ENCODE peak calls at places on chromosome 10, in seven cellular contexts. One of them, this sample, is unnamed. For H3K9me3 and H3K4me1, the result is how much of the 10 kb centered on the place peaks cover.

GRCh38 chr10:96255569-96256335 is 15.6 kb downstream of the BLNK start:
- DNase-seq in psoas muscle: no peak
- DNase-seq in CD8-positive, alpha-beta memory T cell: no peak
- DNase-seq in esophagus squamous epithelium: no peak
- DNase-seq in tibial nerve: no peak
- DNase-seq in adrenal gland: no peak
- DNase-seq in thoracic aorta: no peak
- DNase-seq in this sample: no peak

GRCh38 chr10:121216721-121217181 is 365.6 kb downstream of the WDR11 start:
- DNase-seq in psoas muscle: peak
- DNase-seq in CD8-positive, alpha-beta memory T cell: no peak
- DNase-seq in esophagus squamous epithelium: no peak
- DNase-seq in tibial nerve: peak
- DNase-seq in adrenal gland: no peak
- DNase-seq in thoracic aorta: no peak
- DNase-seq in this sample: no peak

GRCh38 chr10:77925795-77926565 is 575 bp downstream of the DLG5 start:
- DNase-seq in psoas muscle: peak
- DNase-seq in CD8-positive, alpha-beta memory T cell: no peak
- DNase-seq in esophagus squamous epithelium: no peak
- DNase-seq in tibial nerve: no peak
- DNase-seq in adrenal gland: peak
- DNase-seq in thoracic aorta: no peak
- DNase-seq in this sample: no peak

GRCh38 chr10:28291881-28292297 is 11.0 kb downstream of the MPP7 start:
- DNase-seq in psoas muscle: no peak
- DNase-seq in CD8-positive, alpha-beta memory T cell: no peak
- DNase-seq in esophagus squamous epithelium: no peak
- DNase-seq in tibial nerve: no peak
- DNase-seq in adrenal gland: peak
- DNase-seq in thoracic aorta: peak
- DNase-seq in this sample: no peak

GRCh38 chr10:111209666-111210065 is 132.8 kb downstream of the ADRA2A start:
- DNase-seq in psoas muscle: no peak
- DNase-seq in CD8-positive, alpha-beta memory T cell: no peak
- DNase-seq in esophagus squamous epithelium: no peak
- DNase-seq in tibial nerve: no peak
- DNase-seq in adrenal gland: no peak
- DNase-seq in thoracic aorta: no peak
- DNase-seq in this sample: no peak

GRCh38 chr10:37952051-37952815 is 24.2 kb downstream of the ZNF25 start:
- DNase-seq in psoas muscle: no peak
- DNase-seq in CD8-positive, alpha-beta memory T cell: no peak
- DNase-seq in esophagus squamous epithelium: no peak
- DNase-seq in tibial nerve: no peak
- DNase-seq in adrenal gland: no peak
- DNase-seq in thoracic aorta: no peak
- DNase-seq in this sample: no peak

GRCh38 chr10:71090330-71090729 is 122.0 kb upstream of the UNC5B start:
- DNase-seq in psoas muscle: no peak
- DNase-seq in CD8-positive, alpha-beta memory T cell: no peak
- DNase-seq in esophagus squamous epithelium: no peak
- DNase-seq in tibial nerve: no peak
- DNase-seq in adrenal gland: peak
- DNase-seq in thoracic aorta: no peak
- DNase-seq in this sample: no peak

GRCh38 chr10:69457771-69458237 is 6.5 kb downstream of the TSPAN15 start:
- DNase-seq in psoas muscle: no peak
- DNase-seq in CD8-positive, alpha-beta memory T cell: no peak
- DNase-seq in esophagus squamous epithelium: no peak
- DNase-seq in tibial nerve: no peak
- DNase-seq in adrenal gland: no peak
- DNase-seq in thoracic aorta: no peak
- DNase-seq in this sample: no peak

GRCh38 chr10:4867109-4867519 is 41.1 kb downstream of the AKR1E2 start:
- DNase-seq in psoas muscle: no peak
- DNase-seq in CD8-positive, alpha-beta memory T cell: no peak
- DNase-seq in esophagus squamous epithelium: no peak
- DNase-seq in tibial nerve: no peak
- DNase-seq in adrenal gland: no peak
- DNase-seq in thoracic aorta: no peak
- DNase-seq in this sample: no peak

GRCh38 chr10:29056729-29057128 is 232.1 kb upstream of the LYZL1 start:
- DNase-seq in psoas muscle: no peak
- DNase-seq in CD8-positive, alpha-beta memory T cell: no peak
- DNase-seq in esophagus squamous epithelium: no peak
- DNase-seq in tibial nerve: no peak
- DNase-seq in adrenal gland: no peak
- DNase-seq in thoracic aorta: no peak
- DNase-seq in this sample: no peak

GRCh38 chr10:120402358-120402757 is 54.7 kb upstream of the PLPP4 start:
- DNase-seq in psoas muscle: no peak
- DNase-seq in CD8-positive, alpha-beta memory T cell: no peak
- DNase-seq in esophagus squamous epithelium: no peak
- DNase-seq in tibial nerve: no peak
- DNase-seq in adrenal gland: no peak
- DNase-seq in thoracic aorta: no peak
- DNase-seq in this sample: no peak

GRCh38 chr10:17195083-17195482 is 6.4 kb downstream of the TRDMT1 start:
- DNase-seq in psoas muscle: no peak
- DNase-seq in CD8-positive, alpha-beta memory T cell: no peak
- DNase-seq in esophagus squamous epithelium: no peak
- DNase-seq in tibial nerve: no peak
- DNase-seq in adrenal gland: no peak
- DNase-seq in thoracic aorta: no peak
- DNase-seq in this sample: no peak
- H3K9me3 ChIP-seq in psoas muscle: under half
- H3K9me3 ChIP-seq in CD8-positive, alpha-beta memory T cell: under half
- H3K9me3 ChIP-seq in esophagus squamous epithelium: under half
- H3K9me3 ChIP-seq in tibial nerve: under half
- H3K9me3 ChIP-seq in adrenal gland: under half
- H3K9me3 ChIP-seq in thoracic aorta: under half
- H3K9me3 ChIP-seq in this sample: under half

GRCh38 chr10:36172574-36172973 is 530.5 kb upstream of the FZD8 start:
- DNase-seq in psoas muscle: no peak
- DNase-seq in CD8-positive, alpha-beta memory T cell: no peak
- DNase-seq in esophagus squamous epithelium: no peak
- DNase-seq in tibial nerve: no peak
- DNase-seq in adrenal gland: no peak
- DNase-seq in thoracic aorta: no peak
- DNase-seq in this sample: no peak
- H3K4me3 ChIP-seq in psoas muscle: no peak
- H3K4me3 ChIP-seq in CD8-positive, alpha-beta memory T cell: no peak
- H3K4me3 ChIP-seq in esophagus squamous epithelium: no peak
- H3K4me3 ChIP-seq in tibial nerve: no peak
- H3K4me3 ChIP-seq in adrenal gland: no peak
- H3K4me3 ChIP-seq in thoracic aorta: peak
- H3K4me3 ChIP-seq in this sample: no peak

GRCh38 chr10:99233680-99234018 is 2.0 kb downstream of the HPSE2 start:
- DNase-seq in psoas muscle: no peak
- DNase-seq in CD8-positive, alpha-beta memory T cell: no peak
- DNase-seq in esophagus squamous epithelium: no peak
- DNase-seq in tibial nerve: no peak
- DNase-seq in adrenal gland: no peak
- DNase-seq in thoracic aorta: no peak
- DNase-seq in this sample: no peak
- H3K4me1 ChIP-seq in psoas muscle: under half
- H3K4me1 ChIP-seq in CD8-positive, alpha-beta memory T cell: under half
- H3K4me1 ChIP-seq in esophagus squamous epithelium: under half
- H3K4me1 ChIP-seq in tibial nerve: half or more
- H3K4me1 ChIP-seq in adrenal gland: under half
- H3K4me1 ChIP-seq in thoracic aorta: under half
- H3K4me1 ChIP-seq in this sample: under half

DNA sequence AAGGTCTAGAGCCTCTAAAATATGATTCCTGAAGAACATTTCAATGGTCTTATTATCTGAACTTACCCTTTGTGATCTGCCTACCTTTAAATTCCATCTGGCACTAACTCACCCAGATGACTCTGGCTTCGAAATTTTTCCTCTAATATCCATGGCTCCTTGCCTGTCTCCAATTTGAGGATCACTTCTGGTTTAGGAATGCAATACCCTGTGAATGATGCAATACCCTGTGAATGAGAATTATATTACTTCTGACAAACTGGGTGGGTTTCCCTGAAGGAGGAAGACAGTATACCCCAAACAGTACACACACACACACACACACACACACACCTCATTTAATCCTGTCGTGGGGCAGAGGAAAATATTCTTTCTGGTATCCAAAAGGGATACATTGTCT is 115.3 kb downstream of the ZNF33B start:
- DNase-seq in psoas muscle: no peak
- DNase-seq in CD8-positive, alpha-beta memory T cell: no peak
- DNase-seq in esophagus squamous epithelium: no peak
- DNase-seq in tibial nerve: no peak
- DNase-seq in adrenal gland: no peak
- DNase-seq in thoracic aorta: no peak
- DNase-seq in this sample: no peak
- H3K9me3 ChIP-seq in psoas muscle: half or more
- H3K9me3 ChIP-seq in CD8-positive, alpha-beta memory T cell: under half
- H3K9me3 ChIP-seq in esophagus squamous epithelium: half or more
- H3K9me3 ChIP-seq in tibial nerve: under half
- H3K9me3 ChIP-seq in adrenal gland: under half
- H3K9me3 ChIP-seq in thoracic aorta: half or more
- H3K9me3 ChIP-seq in this sample: half or more

GRCh38 chr10:99536400-99537254 is 3.9 kb downstream of the NKX2-3 start:
- DNase-seq in psoas muscle: no peak
- DNase-seq in CD8-positive, alpha-beta memory T cell: no peak
- DNase-seq in esophagus squamous epithelium: no peak
- DNase-seq in tibial nerve: no peak
- DNase-seq in adrenal gland: peak
- DNase-seq in thoracic aorta: no peak
- DNase-seq in this sample: no peak
- H3K4me3 ChIP-seq in psoas muscle: peak
- H3K4me3 ChIP-seq in CD8-positive, alpha-beta memory T cell: no peak
- H3K4me3 ChIP-seq in esophagus squamous epithelium: peak
- H3K4me3 ChIP-seq in tibial nerve: no peak
- H3K4me3 ChIP-seq in adrenal gland: no peak
- H3K4me3 ChIP-seq in thoracic aorta: peak
- H3K4me3 ChIP-seq in this sample: no peak

GRCh38 chr10:16967866-16968721 is 150.9 kb upstream of the RSU1 start:
- DNase-seq in psoas muscle: peak
- DNase-seq in CD8-positive, alpha-beta memory T cell: no peak
- DNase-seq in esophagus squamous epithelium: no peak
- DNase-seq in tibial nerve: no peak
- DNase-seq in adrenal gland: peak
- DNase-seq in thoracic aorta: no peak
- DNase-seq in this sample: no peak
- H3K4me1 ChIP-seq in psoas muscle: under half
- H3K4me1 ChIP-seq in CD8-positive, alpha-beta memory T cell: under half
- H3K4me1 ChIP-seq in esophagus squamous epithelium: under half
- H3K4me1 ChIP-seq in tibial nerve: under half
- H3K4me1 ChIP-seq in adrenal gland: under half
- H3K4me1 ChIP-seq in thoracic aorta: under half
- H3K4me1 ChIP-seq in this sample: under half

GRCh38 chr10:131556061-131556896 is 244.8 kb upstream of the TCERG1L start:
- DNase-seq in psoas muscle: no peak
- DNase-seq in CD8-positive, alpha-beta memory T cell: no peak
- DNase-seq in esophagus squamous epithelium: no peak
- DNase-seq in tibial nerve: no peak
- DNase-seq in adrenal gland: no peak
- DNase-seq in thoracic aorta: no peak
- DNase-seq in this sample: no peak
- H3K9me3 ChIP-seq in psoas muscle: under half
- H3K9me3 ChIP-seq in CD8-positive, alpha-beta memory T cell: under half
- H3K9me3 ChIP-seq in esophagus squamous epithelium: under half
- H3K9me3 ChIP-seq in tibial nerve: under half
- H3K9me3 ChIP-seq in adrenal gland: under half
- H3K9me3 ChIP-seq in thoracic aorta: under half
- H3K9me3 ChIP-seq in this sample: under half

DNA sequence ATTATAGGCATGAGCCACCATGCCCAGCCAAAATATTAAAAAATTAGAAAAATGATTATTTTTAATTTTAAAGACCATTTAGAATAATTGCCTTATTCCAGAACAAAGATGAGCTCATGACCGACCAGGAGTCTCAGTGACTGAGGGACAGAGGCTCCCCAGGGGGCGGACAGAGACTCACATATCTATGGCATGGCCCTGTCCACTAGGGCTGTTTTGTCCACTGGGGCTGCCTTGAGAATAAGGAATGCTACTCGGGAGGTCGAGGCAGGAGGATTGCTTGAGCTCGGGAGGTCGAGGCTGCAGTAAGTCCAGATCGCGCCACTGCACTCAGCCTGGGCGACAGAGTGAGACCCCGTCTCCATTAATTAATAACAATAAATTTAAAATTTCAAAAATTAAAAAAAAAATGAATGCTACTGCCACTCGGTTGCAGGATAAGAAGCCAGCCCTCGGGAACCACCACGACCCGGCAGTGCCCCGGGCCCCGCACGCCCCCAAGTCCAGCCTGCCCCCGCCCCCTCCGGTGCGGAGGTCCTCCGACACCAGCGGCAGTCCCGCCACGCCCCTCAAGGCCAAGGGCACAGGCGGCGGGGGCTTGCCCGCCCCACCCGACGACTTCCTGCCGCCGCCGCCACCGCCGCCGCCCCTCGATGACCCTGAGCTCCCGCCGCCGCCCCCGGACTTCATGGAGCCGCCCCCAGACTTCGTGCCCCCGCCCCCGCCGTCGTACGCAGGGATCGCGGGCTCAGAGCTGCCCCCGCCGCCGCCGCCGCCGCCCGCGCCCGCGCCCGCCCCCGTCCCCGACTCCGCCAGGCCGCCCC is 128.6 kb downstream of the APBB1IP start:
- DNase-seq in psoas muscle: no peak
- DNase-seq in CD8-positive, alpha-beta memory T cell: no peak
- DNase-seq in esophagus squamous epithelium: no peak
- DNase-seq in tibial nerve: no peak
- DNase-seq in adrenal gland: no peak
- DNase-seq in thoracic aorta: no peak
- DNase-seq in this sample: no peak
- H3K4me3 ChIP-seq in psoas muscle: peak
- H3K4me3 ChIP-seq in CD8-positive, alpha-beta memory T cell: no peak
- H3K4me3 ChIP-seq in esophagus squamous epithelium: peak
- H3K4me3 ChIP-seq in tibial nerve: no peak
- H3K4me3 ChIP-seq in adrenal gland: no peak
- H3K4me3 ChIP-seq in thoracic aorta: peak
- H3K4me3 ChIP-seq in this sample: no peak

This sample was measured in CD8-positive, alpha-beta T cell.